ENCODE peak calls at places on chromosomes 16 and 17, in seven cellular contexts. K is CD8-positive, alpha-beta memory T cell; L is H1; W is small intestine; P is suprapubic skin; T is upper lobe of right lung; B is CD4-positive, CD25-positive, alpha-beta regulatory T cell. R is an unnamed sample. For H3K36me3 and H3K4me1, the result is how much of the 10 kb centered on the place peaks cover.

GRCh38 chr16:526181-527014 is 1.1 kb upstream of the CAPN15 start:
- DNase-seq in W (peak), P (no peak), K (no peak), T (peak), B (no peak), L (no peak), R (no peak)

GRCh38 chr17:55549140-55549539 is 37.9 kb upstream of the SMIM36 start:
- DNase-seq in K (no peak), W (no peak), P (no peak), B (no peak), T (no peak), L (no peak), R (no peak)

GRCh38 chr17:29747660-29748059 is 124.9 kb upstream of the CORO6 start:
- DNase-seq in L (no peak), B (no peak), T (no peak), W (no peak), P (no peak), K (no peak), R (no peak)

GRCh38 chr17:52136173-52136572 is 22.3 kb downstream of the CA10 start:
- DNase-seq in L (no peak), T (no peak), B (no peak), K (no peak), W (no peak), P (no peak), R (peak)

GRCh38 chr17:75241996-75242460 is 19.4 kb downstream of the GGA3 start:
- DNase-seq in K (no peak), P (no peak), W (no peak), B (no peak), L (no peak), T (no peak), R (no peak)

GRCh38 chr17:13601776-13602551 is at the start of gene HS3ST3A1:
- DNase-seq in P (peak), K (peak), B (no peak), L (peak), T (peak), W (no peak), R (peak)

GRCh38 chr16:2486645-2487516 is 12.0 kb downstream of the TBC1D24 start:
- DNase-seq in W (peak), B (peak), T (peak), K (peak), P (no peak), L (no peak), R (peak)

GRCh38 chr16:28880589-28880915 is 2.3 kb downstream of the ATP2A1 start:
- DNase-seq in K (no peak), W (no peak), T (no peak), P (no peak), B (no peak), L (no peak), R (peak)

GRCh38 chr17:1783834-1784611 is 22.2 kb downstream of the SERPINF1 start:
- DNase-seq in L (no peak), W (peak), K (no peak), B (peak), P (peak), T (peak), R (peak)

GRCh38 chr17:74369221-74369620 is 1.9 kb downstream of the GPR142 start:
- DNase-seq in P (no peak), T (peak), B (no peak), K (no peak), W (no peak), L (no peak), R (peak)

GRCh38 chr17:9671559-9671958 is 26.2 kb downstream of the USP43 start:
- DNase-seq in L (no peak), B (no peak), P (peak), K (no peak), T (no peak), W (no peak), R (no peak)

GRCh38 chr17:60640503-60640902 is 37.1 kb upstream of the BCAS3 start:
- DNase-seq in P (no peak), K (no peak), B (no peak), T (no peak), W (no peak), L (no peak), R (no peak)

GRCh38 chr16:48471435-48471834 is 86.2 kb upstream of the SIAH1 start:
- DNase-seq in B (no peak), W (no peak), T (no peak), P (no peak), L (no peak), K (no peak), R (no peak)

GRCh38 chr16:56848056-56848936 is 16.7 kb upstream of the SLC12A3 start:
- DNase-seq in W (no peak), P (peak), L (no peak), B (no peak), K (no peak), T (peak), R (no peak)

GRCh38 chr16:72246423-72246822 is 74.5 kb upstream of the PMFBP1 start:
- DNase-seq in K (no peak), T (no peak), B (no peak), P (no peak), L (no peak), W (no peak), R (no peak)

GRCh38 chr17:74956093-74956492 is 16.5 kb downstream of the HID1 start:
- DNase-seq in B (no peak), W (no peak), K (no peak), P (no peak), L (no peak), T (no peak), R (no peak)

GRCh38 chr16:59878999-59879398 is 1144.9 kb upstream of the GOT2 start:
- DNase-seq in L (no peak), P (no peak), K (no peak), W (no peak), T (no peak), B (no peak), R (no peak)

GRCh38 chr17:31674717-31675349 is 184.2 kb downstream of the COPRS start:
- DNase-seq in K (no peak), L (no peak), T (no peak), P (no peak), W (no peak), B (no peak), R (no peak)

GRCh38 chr16:49742428-49743205 is 113.3 kb downstream of the ZNF423 start:
- DNase-seq in K (no peak), P (no peak), L (no peak), T (no peak), B (no peak), W (no peak), R (no peak)

GRCh38 chr16:82971126-82971525 is 344.4 kb downstream of the CDH13 start:
- DNase-seq in T (no peak), B (no peak), L (no peak), K (no peak), P (no peak), W (no peak), R (no peak)

GRCh38 chr16:27230562-27230991 is 27.3 kb downstream of the KDM8 start:
- DNase-seq in T (no peak), B (peak), P (no peak), L (no peak), K (peak), W (peak), R (no peak)

DNA sequence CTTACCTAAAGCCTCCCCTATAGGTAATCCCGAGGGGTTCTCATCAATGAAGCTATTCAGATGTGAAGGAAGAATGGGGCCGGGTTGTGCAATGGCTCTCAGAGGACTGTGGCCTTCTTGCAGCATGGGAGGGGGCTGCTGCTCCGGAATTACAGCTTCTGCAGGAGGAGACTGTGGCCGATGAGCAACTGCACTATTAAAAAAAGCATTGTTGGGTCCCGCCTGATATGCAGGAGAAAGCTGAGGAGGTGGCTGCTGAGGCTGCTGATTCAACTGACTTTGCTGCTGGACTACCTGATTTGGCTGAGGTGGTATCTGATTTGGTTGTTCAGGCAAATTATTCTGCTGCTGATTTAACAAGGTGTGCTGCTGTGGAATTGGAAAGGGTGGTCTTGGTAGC is 64.8 kb downstream of the CACNG1 start:
- DNase-seq in L (no peak), B (no peak), P (no peak), T (no peak), W (no peak), K (no peak), R (no peak)
- H3K36me3 ChIP-seq in L (under half), B (half or more), P (half or more), T (half or more), W (under half), K (under half), R (under half)

GRCh38 chr17:19305261-19305660 is 57.3 kb downstream of the B9D1 start:
- DNase-seq in P (no peak), B (no peak), T (no peak), L (no peak), W (no peak), K (no peak), R (no peak)
- H3K27ac ChIP-seq in P (no peak), B (no peak), T (no peak), L (no peak), W (no peak), K (no peak), R (no peak)

GRCh38 chr16:89476811-89477261 is 13.5 kb downstream of the ANKRD11 start:
- DNase-seq in W (no peak), K (no peak), L (no peak), T (no peak), P (no peak), B (no peak), R (no peak)
- H3K4me1 ChIP-seq in W (under half), K (half or more), L (under half), T (half or more), P (half or more), B (half or more), R (under half)

DNA sequence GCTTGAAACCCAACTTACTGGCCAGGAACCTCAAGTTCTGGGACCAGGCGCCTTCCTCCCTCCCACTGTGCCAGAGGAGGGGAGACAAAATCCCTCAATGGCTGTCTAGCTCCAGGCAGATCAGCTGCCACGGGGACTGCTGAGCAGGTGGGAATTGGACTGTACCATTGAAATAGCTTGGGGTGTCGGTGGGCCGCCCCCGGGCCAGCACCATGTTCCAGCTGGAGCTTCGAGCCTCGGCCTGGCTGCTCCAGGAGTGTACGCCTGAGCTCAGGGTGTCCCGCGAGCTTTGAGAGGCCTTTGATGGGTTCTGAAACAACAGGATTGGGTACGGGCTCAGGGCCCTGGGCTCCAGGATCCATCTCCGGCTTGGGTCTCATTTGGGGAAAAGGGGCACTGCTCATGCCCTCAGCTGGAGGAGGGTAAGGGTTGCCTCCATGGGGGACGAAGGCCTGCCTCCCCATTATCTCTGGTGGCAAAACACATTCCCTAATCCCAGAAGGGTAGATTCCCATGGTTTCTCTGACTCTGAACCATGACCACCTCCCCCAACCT is 4.6 kb upstream of the SPATA32 start:
- DNase-seq in B (no peak), L (no peak), P (no peak), W (no peak), K (no peak), T (no peak), R (peak)
- H3K36me3 ChIP-seq in B (half or more), L (under half), P (half or more), W (under half), K (half or more), T (half or more), R (under half)

GRCh38 chr16:68784226-68784625 is 47.1 kb downstream of the CDH1 start:
- DNase-seq in L (no peak), B (no peak), K (no peak), W (no peak), T (no peak), P (no peak), R (no peak)
- H3K27ac ChIP-seq in L (no peak), B (no peak), K (no peak), W (no peak), T (no peak), P (no peak), R (no peak)